ENCODE peak calls at places on chromosome 2, in seven cellular contexts. V is upper lobe of left lung, I is heart right ventricle, S is GM23338, P is sigmoid colon, J is WERI-Rb-1, X is transverse colon. W is an unnamed sample.

GRCh38 chr2:60840880-60841279 is 40.5 kb upstream of the REL start:
- DNase-seq in I (no peak), J (no peak), P (no peak), V (no peak), X (peak; percentile 36), S (no peak), W (no peak)

GRCh38 chr2:113228991-113229716 is 49.6 kb downstream of the PAX8 start:
- DNase-seq in V (no peak), I (no peak), J (no peak), P (no peak), S (peak; percentile 24), X (no peak), W (no peak)

GRCh38 chr2:240060977-240061591 is 7.8 kb upstream of the OR6B3 start:
- DNase-seq in J (peak; percentile 53), S (peak; percentile 69), I (no peak), P (no peak), V (no peak), X (peak; percentile 20), W (no peak)

GRCh38 chr2:239936838-239937581 is 88.1 kb downstream of the NDUFA10 start:
- DNase-seq in I (no peak), V (no peak), P (peak; percentile 54), J (no peak), X (no peak), S (no peak), W (peak; percentile 57)

GRCh38 chr2:200077838-200078237 is 122.5 kb downstream of the MAIP1 start:
- DNase-seq in P (no peak), S (no peak), J (no peak), I (no peak), X (no peak), V (no peak), W (no peak)

GRCh38 chr2:159968282-159968900 is 94.0 kb downstream of the PLA2R1 start:
- DNase-seq in S (peak; percentile 87), I (peak; percentile 32), X (peak; percentile 8), P (no peak), V (no peak), J (peak; percentile 42), W (no peak)

GRCh38 chr2:8073928-8074327 is 607.9 kb upstream of the ID2 start:
- DNase-seq in X (no peak), P (no peak), J (no peak), I (no peak), S (no peak), V (no peak), W (no peak)

GRCh38 chr2:219297766-219298456 is 11.3 kb downstream of the PTPRN start:
- DNase-seq in I (no peak), J (peak; percentile 40), X (no peak), V (no peak), P (peak; percentile 61), S (no peak), W (no peak)

GRCh38 chr2:188512456-188512855 is 220.8 kb downstream of the GULP1 start:
- DNase-seq in V (no peak), I (no peak), S (peak; percentile 54), J (no peak), P (no peak), X (no peak), W (no peak)

GRCh38 chr2:114550895-114551793 is 108.7 kb downstream of the DPP10 start:
- DNase-seq in V (no peak), S (peak; percentile 81), X (peak; percentile 76), J (peak; percentile 66), P (no peak), I (peak; percentile 48), W (no peak)

GRCh38 chr2:176457486-176457885 is 188.2 kb downstream of the MTX2 start:
- DNase-seq in V (no peak), P (no peak), S (no peak), J (no peak), X (no peak), I (no peak), W (no peak)

GRCh38 chr2:240456607-240457222 is 21.3 kb downstream of the GPC1 start:
- DNase-seq in X (no peak), V (no peak), I (no peak), S (no peak), P (no peak), J (no peak), W (no peak)

GRCh38 chr2:95361216-95361980 is 41.1 kb upstream of the FAHD2A start:
- DNase-seq in P (peak; percentile 32), J (peak; percentile 2), S (no peak), I (no peak), X (no peak), V (no peak), W (peak; percentile 24)

GRCh38 chr2:239930871-239931771 is 94.0 kb downstream of the NDUFA10 start:
- DNase-seq in I (peak; percentile 2), S (no peak), J (peak; percentile 0), P (peak; percentile 46), V (peak; percentile 45), X (no peak), W (peak; percentile 35)

GRCh38 chr2:235659767-235660322 is 166.0 kb downstream of the AGAP1 start:
- DNase-seq in I (no peak), S (no peak), P (no peak), X (no peak), J (no peak), V (peak; percentile 49), W (no peak)

GRCh38 chr2:34251578-34251977 is 652.5 kb upstream of the FAM98A start:
- DNase-seq in X (no peak), P (no peak), I (no peak), J (no peak), V (no peak), S (no peak), W (no peak)

GRCh38 chr2:138502253-138503086 is 900 bp downstream of the SPOPL start:
- DNase-seq in V (no peak), J (no peak), X (no peak), S (peak; percentile 46), I (no peak), P (no peak), W (no peak)

GRCh38 chr2:121501070-121501469 is 29.6 kb upstream of the RNU4ATAC start:
- DNase-seq in I (no peak), X (no peak), P (no peak), V (no peak), J (no peak), S (no peak), W (no peak)

GRCh38 chr2:205358351-205358815 is 323.9 kb upstream of the NRP2 start:
- DNase-seq in V (no peak), P (no peak), X (no peak), I (no peak), J (no peak), S (peak; percentile 81), W (no peak)

GRCh38 chr2:171522804-171523338 is 597 bp downstream of the CYBRD1 start:
- DNase-seq in P (peak; percentile 73), X (peak; percentile 32), I (peak; percentile 36), V (peak; percentile 89), S (peak; percentile 63), J (peak; percentile 27), W (no peak)

DNA sequence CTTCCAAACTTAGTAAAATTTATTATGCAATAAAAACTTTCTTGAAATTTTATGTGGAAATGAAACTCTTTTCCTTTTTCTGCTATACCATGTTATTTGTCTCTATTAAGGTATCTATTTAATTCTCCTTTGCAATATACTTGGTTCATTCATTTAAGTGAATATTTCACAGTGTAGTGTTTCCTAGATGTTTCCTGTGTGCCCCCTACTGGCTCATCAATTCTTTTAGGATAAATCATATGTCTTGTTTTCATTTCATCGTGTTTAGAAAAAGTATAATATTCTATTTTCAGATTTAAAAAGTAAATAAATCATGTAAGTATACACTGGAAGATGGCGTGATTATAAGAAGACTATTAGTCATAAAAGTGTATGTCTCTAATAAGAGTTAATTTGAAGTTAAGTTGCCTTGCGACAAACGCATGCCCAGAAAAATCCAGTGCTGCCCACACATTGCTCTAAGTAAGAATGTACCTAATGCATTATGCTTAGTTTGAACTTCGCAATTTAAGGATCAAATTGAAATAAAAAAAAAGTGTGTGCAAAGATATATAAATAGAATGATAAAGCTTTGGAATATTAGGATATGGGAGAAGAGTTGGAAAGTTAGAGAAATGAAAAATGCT is 525.4 kb downstream of the KCNJ3 start:
- DNase-seq in J (no peak), X (no peak), I (no peak), V (no peak), P (no peak), S (peak; percentile 40), W (no peak)
- TF ChIP-seq CTCF in J (no peak), X (no peak), I (peak; percentile 50), V (no peak), P (no peak), S (no peak), W (no peak)

GRCh38 chr2:231068525-231069222 is 12.0 kb downstream of the PSMD1 start:
- DNase-seq in X (no peak), S (no peak), I (no peak), P (no peak), J (no peak), V (no peak), W (no peak)
- H3K27ac ChIP-seq in X (no peak overlapping the region), S (no peak overlapping the region), I (no peak overlapping the region), P (no peak overlapping the region), J (no peak overlapping the region), V (no peak overlapping the region), W (no peak overlapping the region)

GRCh38 chr2:117771969-117772630 is 42.4 kb upstream of the DDX18 start:
- DNase-seq in J (peak; percentile 11), I (no peak), P (no peak), X (no peak), V (no peak), S (peak; percentile 52), W (no peak)
- TF ChIP-seq CTCF in J (no peak), I (peak; percentile 43), P (no peak), X (peak; percentile 15), V (no peak), S (peak; percentile 50), W (no peak)

GRCh38 chr2:28664120-28664842 is 87.3 kb upstream of the PPP1CB start:
- DNase-seq in P (peak; percentile 89), V (peak; percentile 73), S (no peak), I (no peak), J (peak; percentile 89), X (peak; percentile 64), W (no peak)
- H3K27ac ChIP-seq in P (peak overlapping the region; percentile 89), V (peak overlapping the region; percentile 75), S (no peak overlapping the region), I (peak overlapping the region; percentile 67), J (peak overlapping the region; percentile 62), X (peak overlapping the region; percentile 89), W (peak overlapping the region; percentile 94)

DNA sequence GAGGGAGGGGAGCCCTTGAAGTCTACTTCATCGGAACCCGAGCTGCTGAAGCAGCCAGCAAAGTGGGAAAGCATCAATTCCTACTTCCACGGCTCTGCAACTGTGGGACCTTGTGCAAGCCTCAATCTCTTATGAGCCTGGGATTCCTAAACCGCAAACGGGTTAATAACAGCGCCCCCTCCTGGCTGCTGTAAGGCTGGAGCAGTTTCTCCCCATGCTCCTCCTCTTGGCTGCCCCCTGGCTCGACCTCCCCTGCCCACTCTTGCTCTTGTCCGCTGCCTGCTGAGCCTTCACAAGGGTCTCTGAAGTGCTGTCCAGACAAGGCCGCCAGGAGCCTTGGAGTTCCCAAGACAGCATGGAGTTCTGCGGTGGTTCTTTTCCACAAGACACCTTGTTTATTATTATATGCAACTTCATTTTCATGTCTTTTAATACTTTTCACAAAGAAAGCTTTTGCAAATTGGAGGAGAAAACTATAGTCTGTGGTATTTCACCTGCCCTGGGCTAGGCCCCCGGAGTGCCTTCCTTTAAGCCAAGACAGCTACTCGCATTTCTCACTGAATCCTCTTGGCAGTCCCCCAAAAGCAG is 157.2 kb downstream of the DDX1 start:
- DNase-seq in P (no peak), J (peak; percentile 74), V (no peak), S (peak; percentile 92), I (no peak), X (peak; percentile 20), W (no peak)
- TF ChIP-seq CTCF in P (no peak), J (peak; percentile 93), V (no peak), S (peak; percentile 96), I (peak; percentile 38), X (peak; percentile 18), W (peak; percentile 14)

W was measured in ascending aorta.